ENCODE peak calls at places on chromosome 19, in six cellular contexts. One of them, this sample, is unnamed.

GRCh38 chr19:8209111-8209964 is at the start of gene CERS4:
- DNase-seq in upper lobe of right lung: peak
- DNase-seq in heart left ventricle: peak
- DNase-seq in uterus: peak
- DNase-seq in psoas muscle: peak
- DNase-seq in GM23338: peak
- DNase-seq in this sample: no peak

GRCh38 chr19:54364775-54365257 is at the start of gene LAIR1:
- DNase-seq in heart left ventricle: peak
- DNase-seq in upper lobe of right lung: peak
- DNase-seq in GM23338: no peak
- DNase-seq in uterus: peak
- DNase-seq in psoas muscle: peak
- DNase-seq in this sample: no peak

GRCh38 chr19:10461047-10461949 is 41.0 kb downstream of the PDE4A start:
- DNase-seq in heart left ventricle: peak
- DNase-seq in GM23338: peak
- DNase-seq in upper lobe of right lung: peak
- DNase-seq in uterus: peak
- DNase-seq in psoas muscle: peak
- DNase-seq in this sample: no peak

GRCh38 chr19:19459099-19459498 is 53.6 kb downstream of the GATAD2A start:
- DNase-seq in heart left ventricle: no peak
- DNase-seq in GM23338: no peak
- DNase-seq in upper lobe of right lung: no peak
- DNase-seq in uterus: no peak
- DNase-seq in psoas muscle: no peak
- DNase-seq in this sample: no peak

GRCh38 chr19:30888937-30889336 is 460.3 kb downstream of the TSHZ3 start:
- DNase-seq in upper lobe of right lung: no peak
- DNase-seq in uterus: no peak
- DNase-seq in GM23338: peak
- DNase-seq in psoas muscle: no peak
- DNase-seq in heart left ventricle: no peak
- DNase-seq in this sample: no peak

GRCh38 chr19:19372656-19373416 is 32.6 kb upstream of the GATAD2A start:
- DNase-seq in psoas muscle: no peak
- DNase-seq in heart left ventricle: peak
- DNase-seq in GM23338: peak
- DNase-seq in upper lobe of right lung: peak
- DNase-seq in uterus: peak
- DNase-seq in this sample: no peak

GRCh38 chr19:33175886-33176669 is 18.1 kb upstream of the LRP3 start:
- DNase-seq in GM23338: no peak
- DNase-seq in heart left ventricle: no peak
- DNase-seq in uterus: peak
- DNase-seq in upper lobe of right lung: no peak
- DNase-seq in psoas muscle: no peak
- DNase-seq in this sample: no peak

GRCh38 chr19:610071-610800 is 20.6 kb downstream of the HCN2 start:
- DNase-seq in upper lobe of right lung: no peak
- DNase-seq in uterus: no peak
- DNase-seq in GM23338: no peak
- DNase-seq in psoas muscle: no peak
- DNase-seq in heart left ventricle: no peak
- DNase-seq in this sample: no peak

GRCh38 chr19:19538077-19538764 is at the start of gene CILP2:
- DNase-seq in heart left ventricle: no peak
- DNase-seq in uterus: no peak
- DNase-seq in GM23338: peak
- DNase-seq in upper lobe of right lung: no peak
- DNase-seq in psoas muscle: peak
- DNase-seq in this sample: no peak

GRCh38 chr19:16258440-16258903 is 60.8 kb downstream of the AP1M1 start:
- DNase-seq in heart left ventricle: peak
- DNase-seq in uterus: peak
- DNase-seq in GM23338: no peak
- DNase-seq in upper lobe of right lung: peak
- DNase-seq in psoas muscle: peak
- DNase-seq in this sample: no peak

DNA sequence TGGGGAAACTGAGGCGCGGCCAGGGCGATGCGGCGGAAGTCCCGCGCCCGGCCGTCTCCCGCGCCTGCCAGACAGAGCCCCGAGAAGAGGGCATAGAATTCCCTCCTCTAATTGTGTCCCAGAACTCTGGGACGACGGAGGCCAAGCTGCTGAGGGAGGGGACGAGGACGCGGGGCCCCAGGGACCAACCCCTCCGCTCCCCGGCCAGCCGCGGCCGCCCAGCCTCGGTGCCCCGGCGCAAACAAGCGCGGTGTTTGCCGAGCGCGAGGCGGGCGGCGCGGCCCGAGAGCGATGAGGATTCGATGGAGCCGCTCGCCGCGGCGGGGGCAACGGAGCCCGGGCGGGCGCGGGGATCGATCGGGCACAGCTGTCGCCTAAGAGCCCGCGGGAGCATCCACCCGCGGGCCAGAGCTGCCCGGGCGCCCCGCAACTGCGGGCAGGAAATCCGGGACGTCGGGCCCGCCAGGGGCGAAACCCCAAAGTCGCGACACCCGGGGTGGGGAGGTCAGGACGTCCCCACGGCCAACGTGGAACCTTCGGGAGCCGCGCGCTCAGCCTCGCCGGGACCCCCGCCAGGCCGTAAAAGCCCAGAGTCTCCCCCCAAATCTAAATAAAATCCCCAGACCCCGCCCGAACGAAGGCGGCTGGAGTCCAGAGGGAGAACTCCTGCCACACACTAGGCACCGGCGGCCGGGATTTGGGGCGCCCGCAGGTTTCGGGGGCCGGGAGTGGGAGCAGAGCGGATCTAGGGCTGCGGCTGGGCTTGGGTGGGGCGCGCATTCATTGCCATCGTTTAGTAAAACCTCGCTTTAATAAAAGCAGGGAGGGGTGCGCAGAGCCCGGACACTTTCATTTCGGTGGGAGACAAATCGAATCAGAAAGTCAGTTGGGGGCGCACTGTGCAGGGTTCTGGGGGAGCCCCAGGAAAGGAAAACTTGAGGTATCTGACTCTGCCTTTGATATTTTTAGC is 3.6 kb upstream of the ONECUT3 start:
- DNase-seq in uterus: no peak
- DNase-seq in upper lobe of right lung: no peak
- DNase-seq in heart left ventricle: no peak
- DNase-seq in psoas muscle: no peak
- DNase-seq in GM23338: no peak
- DNase-seq in this sample: no peak
- H3K27ac ChIP-seq in uterus: no peak
- H3K27ac ChIP-seq in upper lobe of right lung: no peak
- H3K27ac ChIP-seq in heart left ventricle: no peak
- H3K27ac ChIP-seq in psoas muscle: no peak
- H3K27ac ChIP-seq in GM23338: no peak
- H3K27ac ChIP-seq in this sample: peak

DNA sequence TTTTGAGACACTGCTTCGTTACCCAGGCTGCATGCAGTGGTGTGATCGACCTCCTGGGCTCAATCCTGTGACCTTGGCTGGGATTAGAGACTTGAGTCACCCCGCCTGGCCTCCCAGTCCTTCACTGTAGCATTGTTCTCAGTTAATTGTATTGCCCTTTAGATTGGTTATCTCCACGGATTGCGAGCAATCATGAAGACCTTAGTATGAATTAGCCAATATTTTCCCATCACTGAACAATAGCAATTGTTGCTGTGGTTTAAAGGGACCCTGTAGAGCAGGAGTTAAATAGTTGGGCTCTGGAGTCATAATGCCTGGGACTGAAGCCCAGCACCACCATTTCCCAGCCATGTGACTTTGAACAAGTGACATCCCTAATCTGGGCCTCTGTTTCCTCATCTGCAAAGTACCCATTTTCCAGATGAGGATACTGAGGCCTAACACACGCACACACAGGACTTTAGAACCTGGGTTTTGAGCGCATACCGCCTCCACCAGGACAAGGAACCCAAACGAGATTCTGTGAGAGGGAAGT is 8.4 kb downstream of the PPP1R14A start:
- DNase-seq in upper lobe of right lung: no peak
- DNase-seq in heart left ventricle: no peak
- DNase-seq in GM23338: no peak
- DNase-seq in psoas muscle: no peak
- DNase-seq in uterus: no peak
- DNase-seq in this sample: no peak
- H3K27ac ChIP-seq in upper lobe of right lung: peak
- H3K27ac ChIP-seq in heart left ventricle: peak
- H3K27ac ChIP-seq in GM23338: no peak
- H3K27ac ChIP-seq in psoas muscle: peak
- H3K27ac ChIP-seq in uterus: peak
- H3K27ac ChIP-seq in this sample: peak

GRCh38 chr19:42220751-42221097 is 612 bp downstream of the ZNF526 start:
- DNase-seq in psoas muscle: no peak
- DNase-seq in uterus: no peak
- DNase-seq in GM23338: no peak
- DNase-seq in upper lobe of right lung: no peak
- DNase-seq in heart left ventricle: no peak
- DNase-seq in this sample: no peak
- H3K27ac ChIP-seq in psoas muscle: peak
- H3K27ac ChIP-seq in uterus: peak
- H3K27ac ChIP-seq in GM23338: peak
- H3K27ac ChIP-seq in upper lobe of right lung: peak
- H3K27ac ChIP-seq in heart left ventricle: peak
- H3K27ac ChIP-seq in this sample: peak

GRCh38 chr19:14146789-14147216 is 10.4 kb upstream of the ASF1B start:
- DNase-seq in uterus: peak
- DNase-seq in heart left ventricle: no peak
- DNase-seq in GM23338: no peak
- DNase-seq in psoas muscle: no peak
- DNase-seq in upper lobe of right lung: no peak
- DNase-seq in this sample: no peak
- H3K27ac ChIP-seq in uterus: no peak
- H3K27ac ChIP-seq in heart left ventricle: no peak
- H3K27ac ChIP-seq in GM23338: no peak
- H3K27ac ChIP-seq in psoas muscle: no peak
- H3K27ac ChIP-seq in upper lobe of right lung: no peak
- H3K27ac ChIP-seq in this sample: peak

GRCh38 chr19:6092329-6093286 is 17.7 kb downstream of the RFX2 start:
- DNase-seq in psoas muscle: peak
- DNase-seq in GM23338: peak
- DNase-seq in heart left ventricle: peak
- DNase-seq in upper lobe of right lung: peak
- DNase-seq in uterus: peak
- DNase-seq in this sample: no peak
- H3K27ac ChIP-seq in psoas muscle: peak
- H3K27ac ChIP-seq in GM23338: no peak
- H3K27ac ChIP-seq in heart left ventricle: peak
- H3K27ac ChIP-seq in upper lobe of right lung: peak
- H3K27ac ChIP-seq in uterus: peak
- H3K27ac ChIP-seq in this sample: peak

GRCh38 chr19:5804516-5805464 is at the start of gene NRTN:
- DNase-seq in heart left ventricle: no peak
- DNase-seq in GM23338: peak
- DNase-seq in uterus: no peak
- DNase-seq in upper lobe of right lung: peak
- DNase-seq in psoas muscle: no peak
- DNase-seq in this sample: no peak
- H3K27ac ChIP-seq in heart left ventricle: peak
- H3K27ac ChIP-seq in GM23338: no peak
- H3K27ac ChIP-seq in uterus: no peak
- H3K27ac ChIP-seq in upper lobe of right lung: no peak
- H3K27ac ChIP-seq in psoas muscle: no peak
- H3K27ac ChIP-seq in this sample: no peak

DNA sequence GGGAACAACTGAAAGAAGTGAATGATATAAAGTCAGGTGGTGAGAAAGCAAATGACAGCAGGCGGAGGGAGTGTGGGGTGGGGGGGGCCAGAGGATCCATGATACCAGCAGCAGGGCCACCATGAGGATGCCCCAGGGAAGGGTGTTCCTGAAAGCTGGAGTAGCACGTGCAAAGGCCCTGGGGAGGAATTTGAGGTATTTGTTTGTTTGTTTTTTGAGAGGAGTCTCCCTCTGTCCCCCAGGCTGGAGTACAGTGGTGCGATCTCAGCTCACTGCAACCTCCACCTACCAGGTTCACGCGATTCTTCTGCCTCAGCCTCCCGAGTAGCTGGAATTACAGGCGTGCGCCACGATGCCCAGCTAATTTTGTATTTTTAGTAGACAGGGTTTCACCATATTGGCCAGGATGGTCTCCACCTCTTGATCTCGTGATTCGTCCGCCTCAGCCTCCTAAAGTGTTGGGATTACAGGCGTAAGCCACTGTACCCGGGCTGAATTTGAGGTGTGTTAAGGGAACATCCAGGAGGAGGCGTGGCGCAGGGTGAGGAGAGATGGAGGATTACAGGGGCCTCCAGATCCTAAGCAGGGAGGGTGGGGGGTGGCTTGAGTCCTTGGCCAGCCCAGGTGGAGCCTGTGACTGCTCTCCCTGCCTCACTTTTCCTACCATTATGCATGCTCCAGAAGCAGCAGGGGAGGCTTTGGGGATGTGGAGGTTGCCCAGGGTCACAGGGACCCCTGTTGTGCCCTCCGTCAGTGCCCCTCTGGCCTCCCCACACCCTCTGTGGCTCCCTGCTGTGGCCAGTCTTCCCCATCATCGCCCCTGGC is 12.4 kb upstream of the JUND start:
- DNase-seq in heart left ventricle: no peak
- DNase-seq in GM23338: peak
- DNase-seq in uterus: no peak
- DNase-seq in psoas muscle: no peak
- DNase-seq in upper lobe of right lung: no peak
- DNase-seq in this sample: no peak
- H3K27ac ChIP-seq in heart left ventricle: peak
- H3K27ac ChIP-seq in GM23338: peak
- H3K27ac ChIP-seq in uterus: peak
- H3K27ac ChIP-seq in psoas muscle: peak
- H3K27ac ChIP-seq in upper lobe of right lung: peak
- H3K27ac ChIP-seq in this sample: peak

This sample was measured in Panc1.